ENCODE peak calls at places on chromosomes 2 and 18, in five cellular contexts. W is IMR-90, R is neuronal stem cell, Q is H1, L is mesenchymal stem cell. U is an unnamed sample.

GRCh38 chr2:177530513-177531039 is 138.0 kb downstream of the AGPS start:
- DNase-seq in W (no peak), R (no peak), Q (no peak), L (peak), U (no peak)

GRCh38 chr2:147646999-147647588 is 197.7 kb upstream of the ACVR2A start:
- DNase-seq in W (no peak), R (no peak), Q (no peak), L (no peak), U (no peak)

GRCh38 chr2:86249176-86249842 is 50.1 kb downstream of the MRPL35 start:
- DNase-seq in W (peak), R (no peak), Q (no peak), L (peak), U (no peak)

GRCh38 chr2:224127871-224128501 is 88.9 kb upstream of the SERPINE2 start:
- DNase-seq in W (peak), R (no peak), Q (no peak), L (peak), U (no peak)

GRCh38 chr2:65529419-65529818 is 97.0 kb upstream of the SPRED2 start:
- DNase-seq in W (no peak), R (no peak), Q (no peak), L (no peak), U (no peak)

GRCh38 chr18:41075212-41075611 is 879.8 kb upstream of the PIK3C3 start:
- DNase-seq in W (peak), R (no peak), Q (no peak), L (peak), U (no peak)

GRCh38 chr2:206160124-206160806 is 570 bp downstream of the EEF1B2 start:
- DNase-seq in W (peak), R (no peak), Q (no peak), L (no peak), U (no peak)

GRCh38 chr18:8623549-8624106 is 14.4 kb downstream of the RAB12 start:
- DNase-seq in W (no peak), R (no peak), Q (no peak), L (peak), U (no peak)

GRCh38 chr18:12963069-12963468 is 15.3 kb downstream of the SEH1L start:
- DNase-seq in W (peak), R (no peak), Q (no peak), L (no peak), U (no peak)

GRCh38 chr2:199775297-199775696 is 75.7 kb downstream of the FTCDNL1 start:
- DNase-seq in W (no peak), R (no peak), Q (no peak), L (no peak), U (no peak)

GRCh38 chr2:42021490-42021889 is 26.3 kb upstream of the PKDCC start:
- DNase-seq in W (peak), R (no peak), Q (no peak), L (peak), U (no peak)

GRCh38 chr2:96870631-96871255 is 863 bp upstream of the SEMA4C start:
- DNase-seq in W (no peak), R (no peak), Q (no peak), L (peak), U (no peak)

GRCh38 chr2:19261061-19261460 is 97.4 kb downstream of the OSR1 start:
- DNase-seq in W (peak), R (no peak), Q (no peak), L (no peak), U (no peak)

GRCh38 chr2:166230024-166230723 is 102.4 kb upstream of the SCN1A start:
- DNase-seq in W (peak), R (no peak), Q (no peak), L (peak), U (no peak)

GRCh38 chr2:33104052-33104623 is 157.4 kb downstream of the LTBP1 start:
- DNase-seq in W (peak), R (no peak), Q (no peak), L (peak), U (no peak)

GRCh38 chr18:59697236-59697932 is at the start of gene CCBE1:
- DNase-seq in W (peak), R (peak), Q (peak), L (peak), U (peak)

GRCh38 chr2:60834270-60834717 is 47.1 kb upstream of the REL start:
- DNase-seq in W (no peak), R (no peak), Q (no peak), L (no peak), U (no peak)

GRCh38 chr2:774436-774835 is 97.2 kb upstream of the TMEM18 start:
- DNase-seq in W (no peak), R (peak), Q (peak), L (no peak), U (peak)
- H2AFZ ChIP-seq in W (no peak), R (no peak), Q (peak), L (no peak), U (no peak)

GRCh38 chr2:189218236-189218635 is 38.7 kb upstream of the COL5A2 start:
- DNase-seq in W (no peak), R (no peak), Q (no peak), L (peak), U (no peak)
- H2BK15ac ChIP-seq in W (peak), R (no peak), Q (no peak), L (no peak), U (no peak)

DNA sequence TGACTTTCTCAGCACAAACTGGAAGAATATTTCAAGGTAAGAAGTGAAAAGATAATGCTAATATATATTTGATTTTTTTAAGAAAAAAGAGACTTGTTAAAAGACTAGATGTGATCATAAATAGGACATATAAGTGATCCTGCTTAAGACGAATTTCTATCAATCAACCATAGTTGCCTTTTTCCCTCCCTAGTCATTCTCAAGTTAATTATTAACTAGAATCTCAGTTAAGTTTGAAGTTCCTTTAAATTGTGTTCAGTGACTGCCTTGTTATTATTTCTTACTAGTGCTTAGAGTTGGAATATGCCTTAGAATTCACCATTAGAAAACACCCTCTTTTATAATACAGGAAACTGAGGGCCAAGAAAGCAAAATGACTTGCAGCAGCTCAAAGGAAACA is 141.5 kb upstream of the SP5 start:
- DNase-seq in W (no peak), R (no peak), Q (no peak), L (no peak), U (no peak)
- H3K9ac ChIP-seq in W (no peak), R (no peak), Q (no peak), L (no peak), U (no peak)

DNA sequence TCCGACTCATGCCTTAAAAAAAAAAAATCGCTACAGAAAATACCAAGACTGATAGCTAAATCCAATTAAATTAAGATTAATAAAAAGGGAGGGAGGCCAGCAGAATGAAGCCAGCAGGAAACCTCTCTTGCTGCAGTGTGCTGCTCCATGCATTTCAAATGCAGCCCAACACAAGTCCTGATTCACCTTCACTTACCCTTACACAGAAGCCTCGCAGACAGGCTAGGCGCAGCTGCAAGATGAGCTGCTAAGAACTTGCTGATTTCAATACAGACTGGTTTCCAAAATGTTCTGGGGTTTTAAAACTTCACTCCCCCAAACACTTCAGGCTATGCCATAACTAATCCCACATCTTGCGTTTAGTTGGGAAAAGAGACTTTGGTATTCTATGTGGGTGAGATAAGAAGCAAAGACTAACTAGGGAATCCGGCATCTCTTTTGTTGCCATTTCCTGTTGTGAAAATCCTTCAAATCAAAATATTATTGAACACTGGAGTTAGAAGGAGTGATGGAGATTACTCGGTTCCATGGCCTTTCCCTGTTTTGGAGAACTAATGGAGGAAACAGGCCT is 67.5 kb downstream of the CLHC1 start:
- DNase-seq in W (no peak), R (no peak), Q (no peak), L (no peak), U (no peak)
- H2AFZ ChIP-seq in W (no peak), R (no peak), Q (no peak), L (no peak), U (no peak)

U was measured in H9.